ENCODE peak calls at places on chromosomes 5 and 9, in four cellular contexts. One of them, this sample, is unnamed.

GRCh38 chr9:96450613-96451544 is 910 bp downstream of the HABP4 start:
- DNase-seq in activated gamma-delta T cell treated with Interleukin-2 at 50 U/mL for 16 hours: peak
- DNase-seq in stimulated activated CD4-positive, alpha-beta T cell treated with anti-CD3 and anti-CD28 coated beads, Interleukin-4, amount 100 ng/mL, for 4 hours: peak
- DNase-seq in HAP-1: peak
- DNase-seq in this sample: peak

GRCh38 chr5:36756089-36756488 is 120.5 kb upstream of the NIPBL start:
- DNase-seq in activated gamma-delta T cell treated with Interleukin-2 at 50 U/mL for 16 hours: no peak
- DNase-seq in stimulated activated CD4-positive, alpha-beta T cell treated with anti-CD3 and anti-CD28 coated beads, Interleukin-4, amount 100 ng/mL, for 4 hours: no peak
- DNase-seq in HAP-1: no peak
- DNase-seq in this sample: no peak

GRCh38 chr9:26811106-26811505 is 81.5 kb downstream of the CAAP1 start:
- DNase-seq in activated gamma-delta T cell treated with Interleukin-2 at 50 U/mL for 16 hours: no peak
- DNase-seq in stimulated activated CD4-positive, alpha-beta T cell treated with anti-CD3 and anti-CD28 coated beads, Interleukin-4, amount 100 ng/mL, for 4 hours: no peak
- DNase-seq in HAP-1: no peak
- DNase-seq in this sample: no peak

GRCh38 chr9:14423816-14424261 is 109.9 kb upstream of the NFIB start:
- DNase-seq in activated gamma-delta T cell treated with Interleukin-2 at 50 U/mL for 16 hours: no peak
- DNase-seq in stimulated activated CD4-positive, alpha-beta T cell treated with anti-CD3 and anti-CD28 coated beads, Interleukin-4, amount 100 ng/mL, for 4 hours: no peak
- DNase-seq in HAP-1: no peak
- DNase-seq in this sample: no peak

GRCh38 chr5:67381240-67381875 is 184.8 kb upstream of the CD180 start:
- DNase-seq in activated gamma-delta T cell treated with Interleukin-2 at 50 U/mL for 16 hours: no peak
- DNase-seq in stimulated activated CD4-positive, alpha-beta T cell treated with anti-CD3 and anti-CD28 coated beads, Interleukin-4, amount 100 ng/mL, for 4 hours: no peak
- DNase-seq in HAP-1: no peak
- DNase-seq in this sample: no peak

GRCh38 chr9:85610074-85610855 is 131.5 kb downstream of the AGTPBP1 start:
- DNase-seq in activated gamma-delta T cell treated with Interleukin-2 at 50 U/mL for 16 hours: peak
- DNase-seq in stimulated activated CD4-positive, alpha-beta T cell treated with anti-CD3 and anti-CD28 coated beads, Interleukin-4, amount 100 ng/mL, for 4 hours: no peak
- DNase-seq in HAP-1: peak
- DNase-seq in this sample: peak

GRCh38 chr9:34079181-34079580 is 30.5 kb upstream of the UBAP2 start:
- DNase-seq in activated gamma-delta T cell treated with Interleukin-2 at 50 U/mL for 16 hours: no peak
- DNase-seq in stimulated activated CD4-positive, alpha-beta T cell treated with anti-CD3 and anti-CD28 coated beads, Interleukin-4, amount 100 ng/mL, for 4 hours: peak
- DNase-seq in HAP-1: no peak
- DNase-seq in this sample: no peak

GRCh38 chr9:81546498-81546897 is 142.8 kb downstream of the TLE1 start:
- DNase-seq in activated gamma-delta T cell treated with Interleukin-2 at 50 U/mL for 16 hours: no peak
- DNase-seq in stimulated activated CD4-positive, alpha-beta T cell treated with anti-CD3 and anti-CD28 coated beads, Interleukin-4, amount 100 ng/mL, for 4 hours: no peak
- DNase-seq in HAP-1: peak
- DNase-seq in this sample: no peak

GRCh38 chr5:3740546-3741371 is 145.1 kb downstream of the IRX1 start:
- DNase-seq in activated gamma-delta T cell treated with Interleukin-2 at 50 U/mL for 16 hours: no peak
- DNase-seq in stimulated activated CD4-positive, alpha-beta T cell treated with anti-CD3 and anti-CD28 coated beads, Interleukin-4, amount 100 ng/mL, for 4 hours: no peak
- DNase-seq in HAP-1: no peak
- DNase-seq in this sample: no peak

GRCh38 chr5:91091471-91092234 is 291.5 kb downstream of the ARRDC3 start:
- DNase-seq in activated gamma-delta T cell treated with Interleukin-2 at 50 U/mL for 16 hours: no peak
- DNase-seq in stimulated activated CD4-positive, alpha-beta T cell treated with anti-CD3 and anti-CD28 coated beads, Interleukin-4, amount 100 ng/mL, for 4 hours: no peak
- DNase-seq in HAP-1: no peak
- DNase-seq in this sample: no peak

This sample was measured in OCI-LY7.